ENCODE peak calls at places on chromosomes 6 and 20, in nine cellular contexts. One of them, this sample, is unnamed.

GRCh38 chr6:137819740-137820139 is 47.3 kb upstream of the TNFAIP3 start:
- DNase-seq in A549: no peak
- DNase-seq in AG04450: no peak
- DNase-seq in fibroblast of pulmonary artery: peak; percentile 39
- DNase-seq in bronchial epithelial cell: no peak
- DNase-seq in stomach: no peak
- DNase-seq in esophagus muscularis mucosa: no peak
- DNase-seq in foreskin fibroblast: no peak
- DNase-seq in cardiac muscle cell: no peak
- DNase-seq in this sample: no peak

GRCh38 chr6:11654876-11655275 is 117.3 kb downstream of the TMEM170B start:
- DNase-seq in A549: no peak
- DNase-seq in stomach: no peak
- DNase-seq in AG04450: peak; percentile 29
- DNase-seq in cardiac muscle cell: no peak
- DNase-seq in fibroblast of pulmonary artery: peak; percentile 43
- DNase-seq in esophagus muscularis mucosa: no peak
- DNase-seq in bronchial epithelial cell: no peak
- DNase-seq in foreskin fibroblast: no peak
- DNase-seq in this sample: no peak

GRCh38 chr6:28885149-28885738 is 38.5 kb downstream of the TRIM27 start:
- DNase-seq in foreskin fibroblast: no peak
- DNase-seq in fibroblast of pulmonary artery: no peak
- DNase-seq in A549: no peak
- DNase-seq in esophagus muscularis mucosa: no peak
- DNase-seq in AG04450: no peak
- DNase-seq in bronchial epithelial cell: no peak
- DNase-seq in cardiac muscle cell: no peak
- DNase-seq in stomach: no peak
- DNase-seq in this sample: no peak

GRCh38 chr6:52245425-52245824 is 1.1 kb upstream of the IL17F start:
- DNase-seq in stomach: no peak
- DNase-seq in cardiac muscle cell: no peak
- DNase-seq in AG04450: no peak
- DNase-seq in A549: no peak
- DNase-seq in foreskin fibroblast: no peak
- DNase-seq in esophagus muscularis mucosa: no peak
- DNase-seq in bronchial epithelial cell: no peak
- DNase-seq in fibroblast of pulmonary artery: no peak
- DNase-seq in this sample: no peak

GRCh38 chr6:37024665-37025337 is 19.3 kb downstream of the FGD2 start:
- DNase-seq in cardiac muscle cell: no peak
- DNase-seq in A549: peak; percentile 49
- DNase-seq in stomach: peak; percentile 47
- DNase-seq in bronchial epithelial cell: peak; percentile 95
- DNase-seq in fibroblast of pulmonary artery: no peak
- DNase-seq in esophagus muscularis mucosa: no peak
- DNase-seq in foreskin fibroblast: peak; percentile 14
- DNase-seq in AG04450: no peak
- DNase-seq in this sample: no peak

GRCh38 chr6:42783876-42784738 is 2.3 kb downstream of the BICRAL start:
- DNase-seq in foreskin fibroblast: no peak
- DNase-seq in AG04450: no peak
- DNase-seq in A549: no peak
- DNase-seq in stomach: no peak
- DNase-seq in esophagus muscularis mucosa: peak; percentile 93
- DNase-seq in fibroblast of pulmonary artery: peak; percentile 27
- DNase-seq in bronchial epithelial cell: no peak
- DNase-seq in cardiac muscle cell: no peak
- DNase-seq in this sample: peak; percentile 14

GRCh38 chr20:6426287-6426891 is 303.6 kb upstream of the FERMT1 start:
- DNase-seq in esophagus muscularis mucosa: no peak
- DNase-seq in AG04450: no peak
- DNase-seq in stomach: no peak
- DNase-seq in fibroblast of pulmonary artery: no peak
- DNase-seq in foreskin fibroblast: no peak
- DNase-seq in A549: no peak
- DNase-seq in cardiac muscle cell: no peak
- DNase-seq in bronchial epithelial cell: no peak
- DNase-seq in this sample: no peak

GRCh38 chr6:144969154-144969553 is 684.0 kb downstream of the UTRN start:
- DNase-seq in AG04450: no peak
- DNase-seq in bronchial epithelial cell: peak; percentile 80
- DNase-seq in stomach: no peak
- DNase-seq in esophagus muscularis mucosa: no peak
- DNase-seq in fibroblast of pulmonary artery: no peak
- DNase-seq in cardiac muscle cell: no peak
- DNase-seq in foreskin fibroblast: no peak
- DNase-seq in A549: no peak
- DNase-seq in this sample: no peak

GRCh38 chr20:37955511-37955910 is 52.6 kb downstream of the VSTM2L start:
- DNase-seq in cardiac muscle cell: no peak
- DNase-seq in esophagus muscularis mucosa: no peak
- DNase-seq in bronchial epithelial cell: no peak
- DNase-seq in AG04450: no peak
- DNase-seq in A549: no peak
- DNase-seq in fibroblast of pulmonary artery: no peak
- DNase-seq in foreskin fibroblast: no peak
- DNase-seq in stomach: no peak
- DNase-seq in this sample: no peak

GRCh38 chr20:58876437-58876836 is 23.9 kb downstream of the GNAS start:
- DNase-seq in stomach: no peak
- DNase-seq in bronchial epithelial cell: no peak
- DNase-seq in cardiac muscle cell: no peak
- DNase-seq in esophagus muscularis mucosa: no peak
- DNase-seq in AG04450: no peak
- DNase-seq in fibroblast of pulmonary artery: no peak
- DNase-seq in A549: no peak
- DNase-seq in foreskin fibroblast: no peak
- DNase-seq in this sample: no peak
- TF ChIP-seq CTCF in stomach: no peak
- TF ChIP-seq CTCF in bronchial epithelial cell: no peak
- TF ChIP-seq CTCF in cardiac muscle cell: no peak
- TF ChIP-seq CTCF in esophagus muscularis mucosa: no peak
- TF ChIP-seq CTCF in AG04450: no peak
- TF ChIP-seq CTCF in fibroblast of pulmonary artery: no peak
- TF ChIP-seq CTCF in A549: no peak
- TF ChIP-seq CTCF in foreskin fibroblast: no peak
- TF ChIP-seq CTCF in this sample: no peak

GRCh38 chr20:44599715-44600114 is 17.3 kb downstream of the PKIG start:
- DNase-seq in AG04450: no peak
- DNase-seq in fibroblast of pulmonary artery: no peak
- DNase-seq in bronchial epithelial cell: no peak
- DNase-seq in A549: no peak
- DNase-seq in cardiac muscle cell: no peak
- DNase-seq in foreskin fibroblast: no peak
- DNase-seq in esophagus muscularis mucosa: no peak
- DNase-seq in stomach: no peak
- DNase-seq in this sample: no peak

GRCh38 chr20:44598413-44599290 is 16.3 kb downstream of the PKIG start:
- DNase-seq in foreskin fibroblast: no peak
- DNase-seq in A549: no peak
- DNase-seq in esophagus muscularis mucosa: no peak
- DNase-seq in fibroblast of pulmonary artery: peak; percentile 68
- DNase-seq in cardiac muscle cell: no peak
- DNase-seq in bronchial epithelial cell: no peak
- DNase-seq in stomach: no peak
- DNase-seq in AG04450: no peak
- DNase-seq in this sample: no peak

GRCh38 chr20:44600301-44600700 is 17.9 kb downstream of the PKIG start:
- DNase-seq in fibroblast of pulmonary artery: no peak
- DNase-seq in esophagus muscularis mucosa: no peak
- DNase-seq in A549: no peak
- DNase-seq in stomach: no peak
- DNase-seq in cardiac muscle cell: no peak
- DNase-seq in bronchial epithelial cell: no peak
- DNase-seq in foreskin fibroblast: no peak
- DNase-seq in AG04450: no peak
- DNase-seq in this sample: no peak

GRCh38 chr20:44601801-44602204 is 19.4 kb downstream of the PKIG start:
- DNase-seq in AG04450: peak; percentile 61
- DNase-seq in cardiac muscle cell: no peak
- DNase-seq in A549: no peak
- DNase-seq in foreskin fibroblast: peak; percentile 57
- DNase-seq in bronchial epithelial cell: no peak
- DNase-seq in esophagus muscularis mucosa: no peak
- DNase-seq in fibroblast of pulmonary artery: peak; percentile 84
- DNase-seq in stomach: no peak
- DNase-seq in this sample: peak; percentile 84

GRCh38 chr20:44600758-44601562 is 18.6 kb downstream of the PKIG start:
- DNase-seq in stomach: no peak
- DNase-seq in AG04450: no peak
- DNase-seq in cardiac muscle cell: no peak
- DNase-seq in bronchial epithelial cell: no peak
- DNase-seq in A549: no peak
- DNase-seq in esophagus muscularis mucosa: no peak
- DNase-seq in foreskin fibroblast: no peak
- DNase-seq in fibroblast of pulmonary artery: no peak
- DNase-seq in this sample: peak; percentile 67
- H3K4me3 ChIP-seq in stomach: no peak overlapping the region
- H3K4me3 ChIP-seq in AG04450: no peak overlapping the region
- H3K4me3 ChIP-seq in cardiac muscle cell: no peak overlapping the region
- H3K4me3 ChIP-seq in bronchial epithelial cell: no peak overlapping the region
- H3K4me3 ChIP-seq in A549: no peak overlapping the region
- H3K4me3 ChIP-seq in esophagus muscularis mucosa: peak overlapping the region; percentile 0
- H3K4me3 ChIP-seq in foreskin fibroblast: no peak overlapping the region
- H3K4me3 ChIP-seq in fibroblast of pulmonary artery: no peak overlapping the region
- H3K4me3 ChIP-seq in this sample: no peak overlapping the region

GRCh38 chr6:125749864-125750691 is 646 bp downstream of the HEY2 start:
- DNase-seq in stomach: no peak
- DNase-seq in A549: no peak
- DNase-seq in esophagus muscularis mucosa: no peak
- DNase-seq in foreskin fibroblast: no peak
- DNase-seq in fibroblast of pulmonary artery: no peak
- DNase-seq in cardiac muscle cell: peak; percentile 58
- DNase-seq in AG04450: no peak
- DNase-seq in bronchial epithelial cell: no peak
- DNase-seq in this sample: no peak

GRCh38 chr6:125748534-125749111 is 809 bp upstream of the HEY2 start:
- DNase-seq in stomach: no peak
- DNase-seq in bronchial epithelial cell: peak; percentile 20
- DNase-seq in fibroblast of pulmonary artery: no peak
- DNase-seq in esophagus muscularis mucosa: no peak
- DNase-seq in AG04450: no peak
- DNase-seq in A549: no peak
- DNase-seq in foreskin fibroblast: no peak
- DNase-seq in cardiac muscle cell: peak; percentile 35
- DNase-seq in this sample: peak; percentile 20

GRCh38 chr6:125750692-125751333 is 1.4 kb downstream of the HEY2 start:
- DNase-seq in esophagus muscularis mucosa: no peak
- DNase-seq in stomach: no peak
- DNase-seq in A549: no peak
- DNase-seq in AG04450: no peak
- DNase-seq in fibroblast of pulmonary artery: no peak
- DNase-seq in bronchial epithelial cell: no peak
- DNase-seq in foreskin fibroblast: no peak
- DNase-seq in cardiac muscle cell: no peak
- DNase-seq in this sample: no peak

GRCh38 chr6:125747589-125748533 is 1.6 kb upstream of the HEY2 start:
- DNase-seq in bronchial epithelial cell: no peak
- DNase-seq in A549: no peak
- DNase-seq in esophagus muscularis mucosa: no peak
- DNase-seq in AG04450: no peak
- DNase-seq in fibroblast of pulmonary artery: no peak
- DNase-seq in cardiac muscle cell: peak; percentile 72
- DNase-seq in foreskin fibroblast: no peak
- DNase-seq in stomach: peak; percentile 45
- DNase-seq in this sample: no peak

DNA sequence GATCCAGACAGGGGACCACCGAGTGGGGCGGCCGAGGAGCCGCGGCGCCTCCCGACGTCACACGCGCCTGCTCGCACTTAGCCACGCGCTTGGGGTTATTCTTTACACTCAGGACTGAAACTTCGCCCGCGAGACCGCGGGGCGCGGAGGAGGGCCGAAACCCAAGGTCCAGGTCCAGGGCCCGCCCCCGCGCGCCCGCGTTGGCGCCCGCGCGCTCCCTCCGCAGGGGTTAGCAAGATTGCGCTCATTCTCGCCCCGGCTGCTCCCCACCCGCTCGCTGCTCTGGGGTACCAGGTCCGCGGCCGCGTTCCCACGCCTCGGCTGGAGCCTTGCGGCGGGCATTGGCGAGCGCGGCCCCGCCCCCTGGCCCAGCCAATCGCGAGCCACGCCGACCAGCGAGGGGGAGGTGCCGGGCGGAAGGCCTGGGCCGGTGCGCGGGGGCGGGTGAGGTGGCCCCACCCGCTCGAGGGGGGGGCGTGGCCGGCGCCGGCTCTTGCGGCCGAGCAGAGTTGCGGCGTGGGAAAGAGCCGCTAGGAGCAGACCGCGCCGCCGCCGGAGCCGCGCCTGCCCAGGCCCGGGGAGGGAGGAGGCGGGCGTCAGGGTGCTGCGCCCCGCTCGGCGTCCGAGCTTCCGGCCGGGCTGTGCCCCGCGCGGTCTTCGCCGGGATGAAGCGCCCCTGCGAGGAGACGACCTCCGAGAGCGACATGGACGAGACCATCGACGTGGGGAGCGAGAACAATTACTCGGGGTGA is at the start of gene HEY2:
- DNase-seq in fibroblast of pulmonary artery: peak; percentile 87
- DNase-seq in foreskin fibroblast: peak; percentile 86
- DNase-seq in bronchial epithelial cell: peak; percentile 74
- DNase-seq in cardiac muscle cell: peak; percentile 98
- DNase-seq in A549: peak; percentile 72
- DNase-seq in esophagus muscularis mucosa: peak; percentile 97
- DNase-seq in stomach: peak; percentile 95
- DNase-seq in AG04450: peak; percentile 36
- DNase-seq in this sample: peak; percentile 80
- TF ChIP-seq CTCF in fibroblast of pulmonary artery: no peak
- TF ChIP-seq CTCF in foreskin fibroblast: no peak
- TF ChIP-seq CTCF in bronchial epithelial cell: no peak
- TF ChIP-seq CTCF in cardiac muscle cell: no peak
- TF ChIP-seq CTCF in A549: no peak
- TF ChIP-seq CTCF in esophagus muscularis mucosa: peak; percentile 35
- TF ChIP-seq CTCF in stomach: no peak
- TF ChIP-seq CTCF in AG04450: no peak
- TF ChIP-seq CTCF in this sample: no peak

GRCh38 chr6:131270534-131270933 is 135.3 kb downstream of the AKAP7 start:
- DNase-seq in cardiac muscle cell: no peak
- DNase-seq in bronchial epithelial cell: no peak
- DNase-seq in fibroblast of pulmonary artery: no peak
- DNase-seq in foreskin fibroblast: no peak
- DNase-seq in esophagus muscularis mucosa: no peak
- DNase-seq in stomach: no peak
- DNase-seq in AG04450: no peak
- DNase-seq in A549: no peak
- DNase-seq in this sample: no peak
- H3K4me3 ChIP-seq in cardiac muscle cell: no peak overlapping the region
- H3K4me3 ChIP-seq in bronchial epithelial cell: no peak overlapping the region
- H3K4me3 ChIP-seq in fibroblast of pulmonary artery: no peak overlapping the region
- H3K4me3 ChIP-seq in foreskin fibroblast: no peak overlapping the region
- H3K4me3 ChIP-seq in esophagus muscularis mucosa: no peak overlapping the region
- H3K4me3 ChIP-seq in stomach: no peak overlapping the region
- H3K4me3 ChIP-seq in AG04450: no peak overlapping the region
- H3K4me3 ChIP-seq in A549: no peak overlapping the region
- H3K4me3 ChIP-seq in this sample: no peak overlapping the region

GRCh38 chr20:21129861-21130260 is 4.0 kb downstream of the KIZ start:
- DNase-seq in AG04450: no peak
- DNase-seq in A549: no peak
- DNase-seq in esophagus muscularis mucosa: peak; percentile 34
- DNase-seq in cardiac muscle cell: no peak
- DNase-seq in bronchial epithelial cell: no peak
- DNase-seq in fibroblast of pulmonary artery: no peak
- DNase-seq in foreskin fibroblast: no peak
- DNase-seq in stomach: no peak
- DNase-seq in this sample: no peak
- TF ChIP-seq CTCF in AG04450: no peak
- TF ChIP-seq CTCF in A549: no peak
- TF ChIP-seq CTCF in esophagus muscularis mucosa: no peak
- TF ChIP-seq CTCF in cardiac muscle cell: no peak
- TF ChIP-seq CTCF in bronchial epithelial cell: no peak
- TF ChIP-seq CTCF in fibroblast of pulmonary artery: no peak
- TF ChIP-seq CTCF in foreskin fibroblast: no peak
- TF ChIP-seq CTCF in stomach: no peak
- TF ChIP-seq CTCF in this sample: no peak

GRCh38 chr20:58895099-58895795 is 42.7 kb downstream of the GNAS start:
- DNase-seq in esophagus muscularis mucosa: no peak
- DNase-seq in AG04450: no peak
- DNase-seq in cardiac muscle cell: no peak
- DNase-seq in foreskin fibroblast: no peak
- DNase-seq in A549: no peak
- DNase-seq in fibroblast of pulmonary artery: no peak
- DNase-seq in bronchial epithelial cell: no peak
- DNase-seq in stomach: no peak
- DNase-seq in this sample: no peak
- H3K4me3 ChIP-seq in esophagus muscularis mucosa: peak overlapping the region; percentile 19
- H3K4me3 ChIP-seq in AG04450: peak overlapping the region; percentile 37
- H3K4me3 ChIP-seq in cardiac muscle cell: no peak overlapping the region
- H3K4me3 ChIP-seq in foreskin fibroblast: peak overlapping the region; percentile 83
- H3K4me3 ChIP-seq in A549: no peak overlapping the region
- H3K4me3 ChIP-seq in fibroblast of pulmonary artery: peak overlapping the region; percentile 80
- H3K4me3 ChIP-seq in bronchial epithelial cell: no peak overlapping the region
- H3K4me3 ChIP-seq in stomach: peak overlapping the region; percentile 4
- H3K4me3 ChIP-seq in this sample: no peak overlapping the region